ENCODE peak calls at places on chromosome 12, in six cellular contexts. S, D, P, T, M and R are unnamed samples.

GRCh38 chr12:47408171-47408871 is 297.5 kb downstream of the RPAP3 start:
- DNase-seq in M (no peak), D (no peak), S (no peak), P (peak; percentile 69), T (no peak), R (peak; percentile 8)

GRCh38 chr12:89827592-89827991 is 119.0 kb upstream of the ATP2B1 start:
- DNase-seq in D (no peak), M (no peak), T (no peak), S (no peak), P (no peak), R (no peak)

GRCh38 chr12:107130830-107131760 is 37.7 kb upstream of the CRY1 start:
- DNase-seq in S (no peak), M (no peak), D (no peak), T (no peak), P (no peak), R (no peak)

GRCh38 chr12:79935624-79936040 is 735 bp upstream of the PPP1R12A start:
- DNase-seq in P (peak; percentile 32), S (no peak), D (no peak), M (no peak), T (no peak), R (no peak)

GRCh38 chr12:93813972-93814821 is 137.0 kb downstream of the CRADD start:
- DNase-seq in M (no peak), T (no peak), D (no peak), S (peak; percentile 93), P (no peak), R (no peak)

GRCh38 chr12:47942327-47943230 is 20.8 kb upstream of the TMEM106C start:
- DNase-seq in P (no peak), T (no peak), D (peak; percentile 85), M (no peak), S (no peak), R (peak; percentile 80)

GRCh38 chr12:2963760-2964292 is 4.6 kb downstream of the TEAD4 start:
- DNase-seq in D (no peak), M (no peak), T (no peak), S (no peak), P (no peak), R (peak; percentile 42)

GRCh38 chr12:68868043-68868790 is 60.2 kb downstream of the MDM2 start:
- DNase-seq in M (no peak), D (no peak), P (peak; percentile 25), T (no peak), S (no peak), R (no peak)

GRCh38 chr12:57476162-57476992 is 3.3 kb downstream of the ARHGAP9 start:
- DNase-seq in P (no peak), S (no peak), T (no peak), D (no peak), M (no peak), R (peak; percentile 63)

GRCh38 chr12:112822056-112822455 is 30.5 kb downstream of the RPH3A start:
- DNase-seq in P (no peak), T (no peak), M (no peak), D (no peak), S (no peak), R (no peak)

GRCh38 chr12:3207858-3208257 is 130.7 kb downstream of the TSPAN9 start:
- DNase-seq in T (no peak), P (no peak), S (no peak), M (no peak), D (no peak), R (no peak)

GRCh38 chr12:55972906-55973597 is 826 bp upstream of the RAB5B start:
- DNase-seq in M (no peak), P (no peak), D (no peak), T (no peak), S (peak; percentile 23), R (no peak)

GRCh38 chr12:28189774-28190320 is 409 bp upstream of the CCDC91 start:
- DNase-seq in S (no peak), M (no peak), T (peak; percentile 51), P (no peak), D (no peak), R (no peak)

GRCh38 chr12:27604431-27604830 is 80.4 kb downstream of the PPFIBP1 start:
- DNase-seq in P (no peak), M (no peak), T (no peak), S (no peak), D (no peak), R (no peak)

GRCh38 chr12:130775953-130776856 is 60.1 kb upstream of the RIMBP2 start:
- DNase-seq in D (peak; percentile 57), M (peak; percentile 55), S (no peak), P (peak; percentile 72), T (no peak), R (peak; percentile 69)

GRCh38 chr12:131407221-131408035 is 303.5 kb upstream of the SFSWAP start:
- DNase-seq in D (no peak), M (no peak), S (no peak), P (no peak), T (no peak), R (no peak)

GRCh38 chr12:131425468-131425867 is 285.4 kb upstream of the SFSWAP start:
- DNase-seq in P (no peak), T (no peak), M (no peak), S (no peak), D (no peak), R (no peak)

GRCh38 chr12:7161811-7162210 is 27.7 kb upstream of the PEX5 start:
- DNase-seq in D (no peak), P (no peak), S (no peak), T (no peak), M (peak; percentile 87), R (no peak)

GRCh38 chr12:19844224-19844623 is 404.9 kb downstream of the AEBP2 start:
- DNase-seq in D (no peak), P (no peak), M (no peak), T (no peak), S (no peak), R (no peak)

GRCh38 chr12:52244615-52244994 is 11.6 kb downstream of the KRT7 start:
- DNase-seq in D (no peak), S (no peak), M (no peak), P (no peak), T (no peak), R (no peak)

GRCh38 chr12:89710873-89711179 is 2.2 kb upstream of the ATP2B1 start:
- DNase-seq in T (no peak), S (no peak), D (no peak), M (no peak), P (no peak), R (no peak)

GRCh38 chr12:111248221-111248620 is 120.7 kb downstream of the PHETA1 start:
- DNase-seq in S (no peak), T (no peak), P (peak; percentile 50), D (peak; percentile 60), M (no peak), R (no peak)

GRCh38 chr12:63942464-63943241 is 98.2 kb downstream of the SRGAP1 start:
- DNase-seq in M (no peak), S (no peak), P (no peak), T (no peak), D (no peak), R (no peak)

GRCh38 chr12:58616618-58617017 is 303.7 kb downstream of the LRIG3 start:
- DNase-seq in D (no peak), S (no peak), T (no peak), P (no peak), M (no peak), R (no peak)

GRCh38 chr12:127381681-127382080 is 885.3 kb upstream of the TMEM132C start:
- DNase-seq in P (peak; percentile 63), M (no peak), D (no peak), T (no peak), S (no peak), R (no peak)

GRCh38 chr12:19166387-19166786 is 36.9 kb downstream of the PLEKHA5 start:
- DNase-seq in M (no peak), D (no peak), T (no peak), S (peak; percentile 9), P (no peak), R (no peak)

GRCh38 chr12:39752482-39753147 is 133.0 kb upstream of the ABCD2 start:
- DNase-seq in P (no peak), D (no peak), M (no peak), T (no peak), S (no peak), R (no peak)

DNA sequence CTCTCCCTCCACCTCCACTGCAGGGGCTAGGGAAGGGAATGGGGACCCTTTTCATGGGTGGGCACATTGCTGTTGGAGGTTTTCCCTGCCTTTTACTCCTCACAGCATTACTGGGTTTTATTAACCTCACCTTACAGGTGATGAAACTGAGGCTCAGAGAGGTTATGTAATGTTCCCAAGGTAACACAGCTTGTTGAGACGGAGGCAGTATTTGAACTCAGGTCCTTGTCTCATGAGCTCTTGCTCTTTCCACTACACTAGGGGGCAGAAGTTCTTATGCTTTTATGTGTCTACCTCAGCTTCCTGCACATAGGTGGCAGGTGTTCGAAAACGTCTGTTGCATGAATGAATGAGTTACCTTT is 11.7 kb downstream of the CISTR start:
- DNase-seq in S (no peak), T (no peak), P (no peak), M (no peak), D (no peak), R (no peak)
- TF ChIP-seq CTCF in S (no peak), T (no peak), P (no peak), M (no peak), D (no peak), R (no peak)

DNA sequence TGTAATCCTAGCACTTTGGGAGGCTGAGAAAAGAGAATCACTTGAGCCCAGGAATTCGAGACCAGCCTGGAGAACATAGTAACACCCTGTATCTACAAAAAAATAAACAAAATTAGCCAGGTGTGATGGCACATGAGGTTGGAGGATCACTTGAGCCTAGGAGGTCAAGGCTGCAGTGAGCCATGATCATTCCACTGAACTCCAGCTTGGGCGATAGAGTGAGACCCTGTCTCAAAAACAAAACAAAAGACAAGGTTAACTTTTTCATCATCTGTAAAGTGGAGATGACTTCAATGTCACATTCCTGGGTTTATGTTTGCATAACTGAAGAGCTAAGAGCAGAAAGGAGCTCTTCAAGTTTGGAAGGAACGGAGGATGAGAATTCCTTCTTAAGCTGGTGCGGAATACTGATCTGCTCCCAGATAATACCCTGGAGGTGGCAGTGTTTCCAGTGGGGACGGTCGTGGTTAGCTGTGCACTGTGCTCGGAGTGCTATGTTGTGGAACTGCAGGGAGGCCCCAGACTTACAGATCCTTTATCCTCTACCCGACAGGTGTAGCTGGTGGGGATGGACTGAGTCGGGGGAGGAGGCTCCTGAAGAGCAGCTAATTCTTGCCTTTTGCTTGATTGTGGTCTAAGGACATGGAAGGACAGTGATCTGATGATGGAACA is 22.5 kb upstream of the BICD1 start:
- DNase-seq in D (no peak), T (no peak), P (no peak), S (no peak), M (no peak), R (no peak)
- TF ChIP-seq CTCF in D (no peak), T (no peak), P (no peak), S (no peak), M (no peak), R (no peak)

GRCh38 chr12:116416161-116416560 is 138.7 kb upstream of the MED13L start:
- DNase-seq in P (no peak), M (no peak), S (no peak), D (no peak), T (no peak), R (no peak)
- TF ChIP-seq CTCF in P (no peak), M (no peak), S (no peak), D (no peak), T (no peak), R (no peak)

GRCh38 chr12:102234599-102234998 is 37.0 kb upstream of the PMCH start:
- DNase-seq in M (no peak), T (no peak), P (no peak), S (no peak), D (no peak), R (no peak)
- TF ChIP-seq CTCF in M (no peak), T (no peak), P (no peak), S (no peak), D (no peak), R (no peak)